ENCODE peak calls at places on chromosomes 3 and 15, in six cellular contexts. One of them, this sample, is unnamed. For H3K9me3 and H3K4me1, the result is how much of the 10 kb centered on the place peaks cover.

GRCh38 chr3:143311096-143311495 is 191.5 kb downstream of the CHST2 start:
- DNase-seq in upper lobe of right lung: no peak
- DNase-seq in fibroblast of lung: no peak
- DNase-seq in testis: no peak
- DNase-seq in stomach: no peak
- DNase-seq in RWPE2: no peak
- DNase-seq in this sample: no peak

GRCh38 chr15:52008698-52009434 is 10.2 kb upstream of the MAPK6 start:
- DNase-seq in stomach: no peak
- DNase-seq in RWPE2: no peak
- DNase-seq in testis: no peak
- DNase-seq in fibroblast of lung: no peak
- DNase-seq in upper lobe of right lung: no peak
- DNase-seq in this sample: no peak

GRCh38 chr3:42698911-42699230 is 3.7 kb downstream of the HHATL start:
- DNase-seq in RWPE2: no peak
- DNase-seq in testis: peak
- DNase-seq in stomach: peak
- DNase-seq in upper lobe of right lung: peak
- DNase-seq in fibroblast of lung: no peak
- DNase-seq in this sample: no peak

GRCh38 chr3:38601971-38602550 is 47.4 kb downstream of the SCN5A start:
- DNase-seq in testis: no peak
- DNase-seq in stomach: no peak
- DNase-seq in upper lobe of right lung: peak
- DNase-seq in fibroblast of lung: no peak
- DNase-seq in RWPE2: no peak
- DNase-seq in this sample: no peak

GRCh38 chr3:9955067-9955502 is 2.9 kb upstream of the PRRT3 start:
- DNase-seq in fibroblast of lung: peak
- DNase-seq in upper lobe of right lung: no peak
- DNase-seq in testis: no peak
- DNase-seq in stomach: peak
- DNase-seq in RWPE2: no peak
- DNase-seq in this sample: no peak

GRCh38 chr3:99373088-99373875 is 265.1 kb upstream of the COL8A1 start:
- DNase-seq in fibroblast of lung: no peak
- DNase-seq in upper lobe of right lung: no peak
- DNase-seq in testis: no peak
- DNase-seq in RWPE2: no peak
- DNase-seq in stomach: no peak
- DNase-seq in this sample: no peak

GRCh38 chr3:12175844-12176453 is 17.2 kb upstream of the TIMP4 start:
- DNase-seq in testis: peak
- DNase-seq in upper lobe of right lung: peak
- DNase-seq in stomach: peak
- DNase-seq in fibroblast of lung: peak
- DNase-seq in RWPE2: no peak
- DNase-seq in this sample: no peak

GRCh38 chr3:165181556-165181955 is 14.6 kb downstream of the SLITRK3 start:
- DNase-seq in RWPE2: no peak
- DNase-seq in fibroblast of lung: no peak
- DNase-seq in stomach: no peak
- DNase-seq in upper lobe of right lung: no peak
- DNase-seq in testis: no peak
- DNase-seq in this sample: no peak

GRCh38 chr15:99426431-99427105 is 139.2 kb upstream of the MEF2A start:
- DNase-seq in testis: no peak
- DNase-seq in fibroblast of lung: no peak
- DNase-seq in RWPE2: peak
- DNase-seq in stomach: no peak
- DNase-seq in upper lobe of right lung: peak
- DNase-seq in this sample: no peak

GRCh38 chr3:17670749-17671148 is 71.7 kb downstream of the TBC1D5 start:
- DNase-seq in fibroblast of lung: no peak
- DNase-seq in RWPE2: no peak
- DNase-seq in upper lobe of right lung: no peak
- DNase-seq in stomach: no peak
- DNase-seq in testis: no peak
- DNase-seq in this sample: no peak

GRCh38 chr3:126107203-126107939 is 23.4 kb upstream of the SLC41A3 start:
- DNase-seq in upper lobe of right lung: no peak
- DNase-seq in RWPE2: no peak
- DNase-seq in stomach: no peak
- DNase-seq in fibroblast of lung: no peak
- DNase-seq in testis: peak
- DNase-seq in this sample: no peak

GRCh38 chr3:158167737-158168469 is 58.0 kb downstream of the RSRC1 start:
- DNase-seq in upper lobe of right lung: no peak
- DNase-seq in testis: no peak
- DNase-seq in RWPE2: no peak
- DNase-seq in fibroblast of lung: peak
- DNase-seq in stomach: no peak
- DNase-seq in this sample: no peak

GRCh38 chr3:195856410-195857084 is 44.8 kb upstream of the MUC4 start:
- DNase-seq in testis: no peak
- DNase-seq in fibroblast of lung: no peak
- DNase-seq in stomach: no peak
- DNase-seq in upper lobe of right lung: no peak
- DNase-seq in RWPE2: no peak
- DNase-seq in this sample: no peak

GRCh38 chr3:71356272-71356671 is 227.3 kb downstream of the FOXP1 start:
- DNase-seq in RWPE2: no peak
- DNase-seq in testis: no peak
- DNase-seq in stomach: no peak
- DNase-seq in upper lobe of right lung: no peak
- DNase-seq in fibroblast of lung: no peak
- DNase-seq in this sample: no peak

GRCh38 chr15:56208641-56209155 is 35.0 kb downstream of the RFX7 start:
- DNase-seq in fibroblast of lung: peak
- DNase-seq in RWPE2: no peak
- DNase-seq in stomach: no peak
- DNase-seq in testis: no peak
- DNase-seq in upper lobe of right lung: no peak
- DNase-seq in this sample: no peak

DNA sequence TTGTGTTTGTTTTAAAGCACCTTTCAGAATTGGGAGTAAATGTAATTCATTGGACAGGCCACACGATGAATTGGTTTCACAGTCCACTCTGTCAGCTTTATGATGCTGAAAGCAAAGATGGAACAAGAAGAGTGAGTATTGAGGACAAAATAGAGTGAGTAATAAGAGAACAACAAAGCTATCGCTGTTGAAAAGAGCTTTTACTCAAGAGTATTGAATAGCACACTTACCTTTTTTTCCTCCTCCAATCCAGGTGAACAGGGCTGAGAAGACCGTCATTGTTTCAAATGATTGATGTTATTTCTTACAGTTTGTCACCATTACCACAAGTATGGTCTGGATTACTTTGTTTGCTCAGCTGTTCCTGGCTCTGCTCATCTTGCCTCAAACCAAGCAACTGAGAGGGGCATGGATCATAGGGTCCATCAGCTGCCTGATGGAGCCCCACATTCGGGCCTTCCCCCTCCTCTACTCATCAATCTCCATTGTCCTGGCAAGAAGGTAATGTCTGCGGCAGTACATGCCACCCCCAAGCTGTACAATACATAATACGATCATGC is 136.1 kb upstream of the CNTN4 start:
- DNase-seq in stomach: no peak
- DNase-seq in upper lobe of right lung: no peak
- DNase-seq in RWPE2: no peak
- DNase-seq in fibroblast of lung: no peak
- DNase-seq in testis: no peak
- DNase-seq in this sample: no peak
- H3K9me3 ChIP-seq in stomach: under half
- H3K9me3 ChIP-seq in upper lobe of right lung: under half
- H3K9me3 ChIP-seq in RWPE2: under half
- H3K9me3 ChIP-seq in fibroblast of lung: under half
- H3K9me3 ChIP-seq in testis: under half
- H3K9me3 ChIP-seq in this sample: under half

DNA sequence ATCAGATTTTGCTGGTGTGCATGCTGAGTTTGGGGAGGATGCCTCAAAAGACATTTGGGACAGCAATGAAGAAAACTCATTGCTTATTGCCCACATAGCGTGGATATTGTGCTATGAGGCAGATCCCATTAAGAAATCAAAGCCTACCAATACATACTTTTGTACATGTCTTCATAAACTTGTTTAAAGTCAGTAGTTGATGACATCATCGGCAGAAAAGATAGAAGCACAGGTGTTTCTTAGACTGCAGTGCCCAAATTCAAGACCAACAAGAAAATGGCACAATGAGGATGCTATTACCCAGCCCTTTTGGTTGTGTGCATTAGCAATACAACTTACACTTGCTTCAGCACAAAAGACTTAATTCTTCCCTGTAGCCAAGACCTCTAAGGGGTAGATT is 428.7 kb upstream of the RARB start:
- DNase-seq in upper lobe of right lung: no peak
- DNase-seq in RWPE2: no peak
- DNase-seq in testis: no peak
- DNase-seq in fibroblast of lung: no peak
- DNase-seq in stomach: no peak
- DNase-seq in this sample: no peak
- H3K27ac ChIP-seq in upper lobe of right lung: no peak
- H3K27ac ChIP-seq in RWPE2: no peak
- H3K27ac ChIP-seq in testis: no peak
- H3K27ac ChIP-seq in fibroblast of lung: no peak
- H3K27ac ChIP-seq in stomach: no peak
- H3K27ac ChIP-seq in this sample: no peak

DNA sequence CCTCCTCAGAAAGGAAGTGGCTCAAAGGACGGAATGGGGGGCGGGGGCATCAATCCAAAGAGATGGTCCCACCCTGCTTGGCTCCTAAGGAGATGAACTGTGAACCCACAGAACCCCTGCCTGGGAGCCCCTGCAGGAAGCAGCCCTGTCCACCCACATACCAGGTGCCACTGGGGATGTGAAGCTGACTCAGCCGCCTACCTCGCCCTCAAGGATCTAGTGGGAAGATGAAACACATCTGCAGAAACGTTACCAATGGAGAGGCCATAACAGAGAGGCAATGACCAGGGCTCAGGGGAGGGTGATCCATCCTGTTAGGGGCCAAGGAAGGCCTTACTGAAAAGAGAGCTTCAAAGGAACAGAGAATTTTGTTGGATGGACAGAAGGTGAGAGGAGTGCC is 35.1 kb downstream of the EAF1 start:
- DNase-seq in upper lobe of right lung: no peak
- DNase-seq in fibroblast of lung: no peak
- DNase-seq in testis: no peak
- DNase-seq in RWPE2: no peak
- DNase-seq in stomach: no peak
- DNase-seq in this sample: no peak
- H3K4me1 ChIP-seq in upper lobe of right lung: under half
- H3K4me1 ChIP-seq in fibroblast of lung: under half
- H3K4me1 ChIP-seq in testis: under half
- H3K4me1 ChIP-seq in RWPE2: under half
- H3K4me1 ChIP-seq in stomach: under half
- H3K4me1 ChIP-seq in this sample: under half

GRCh38 chr15:25177955-25178801 is 223.4 kb downstream of the SNRPN start:
- DNase-seq in testis: peak
- DNase-seq in upper lobe of right lung: peak
- DNase-seq in RWPE2: peak
- DNase-seq in fibroblast of lung: no peak
- DNase-seq in stomach: peak
- DNase-seq in this sample: no peak

GRCh38 chr15:25180606-25181289 is 226.0 kb downstream of the SNRPN start:
- DNase-seq in fibroblast of lung: no peak
- DNase-seq in RWPE2: peak
- DNase-seq in upper lobe of right lung: peak
- DNase-seq in stomach: peak
- DNase-seq in testis: peak
- DNase-seq in this sample: no peak

GRCh38 chr15:25178835-25179672 is 224.3 kb downstream of the SNRPN start:
- DNase-seq in fibroblast of lung: no peak
- DNase-seq in RWPE2: peak
- DNase-seq in upper lobe of right lung: peak
- DNase-seq in testis: peak
- DNase-seq in stomach: peak
- DNase-seq in this sample: no peak

GRCh38 chr15:25181290-25182097 is 226.7 kb downstream of the SNRPN start:
- DNase-seq in testis: peak
- DNase-seq in RWPE2: peak
- DNase-seq in upper lobe of right lung: peak
- DNase-seq in fibroblast of lung: no peak
- DNase-seq in stomach: peak
- DNase-seq in this sample: no peak

DNA sequence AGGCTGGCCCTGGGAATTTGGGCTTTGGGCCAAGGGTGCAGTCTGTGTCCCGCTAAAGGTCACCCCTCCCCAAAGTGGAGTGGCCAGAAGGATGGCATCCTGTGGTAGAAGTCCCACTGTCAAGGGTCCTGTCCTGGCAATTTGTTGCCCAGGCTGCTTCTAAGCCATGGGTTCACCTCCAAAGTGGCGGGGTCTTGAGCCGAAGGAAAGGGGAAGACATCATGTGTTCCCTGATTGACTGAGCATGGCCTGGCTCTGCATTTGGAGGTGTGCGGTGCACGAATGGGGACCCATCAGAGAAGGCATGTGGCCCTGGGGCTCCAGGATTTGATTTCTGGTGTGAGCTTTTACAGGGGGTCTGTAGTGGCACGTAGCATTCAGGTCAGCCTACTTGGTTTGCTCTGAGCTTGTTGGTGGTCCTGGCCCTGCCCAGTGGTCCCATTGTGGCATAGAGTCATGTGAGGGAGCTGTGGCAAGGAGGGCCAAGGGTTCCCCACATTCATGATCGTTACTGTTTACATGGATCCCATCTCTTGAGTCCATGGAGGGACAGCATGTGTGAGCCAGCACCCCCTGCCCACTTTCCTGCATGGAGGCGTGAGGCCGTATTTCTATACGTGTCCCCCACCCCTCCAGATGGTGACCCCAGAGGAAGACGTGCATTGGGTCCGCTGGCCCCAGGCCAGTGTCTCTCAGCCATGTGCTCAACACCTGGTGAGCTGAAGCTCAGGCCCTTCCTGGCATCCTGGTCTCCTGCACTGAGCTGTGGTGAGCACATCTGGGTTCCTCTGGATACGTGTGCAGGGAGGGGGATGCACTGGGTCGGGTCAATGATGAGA is 225.1 kb downstream of the SNRPN start:
- DNase-seq in RWPE2: peak
- DNase-seq in upper lobe of right lung: peak
- DNase-seq in testis: peak
- DNase-seq in stomach: peak
- DNase-seq in fibroblast of lung: no peak
- DNase-seq in this sample: no peak
- H3K9me3 ChIP-seq in RWPE2: under half
- H3K9me3 ChIP-seq in upper lobe of right lung: under half
- H3K9me3 ChIP-seq in testis: under half
- H3K9me3 ChIP-seq in stomach: half or more
- H3K9me3 ChIP-seq in fibroblast of lung: under half
- H3K9me3 ChIP-seq in this sample: under half

DNA sequence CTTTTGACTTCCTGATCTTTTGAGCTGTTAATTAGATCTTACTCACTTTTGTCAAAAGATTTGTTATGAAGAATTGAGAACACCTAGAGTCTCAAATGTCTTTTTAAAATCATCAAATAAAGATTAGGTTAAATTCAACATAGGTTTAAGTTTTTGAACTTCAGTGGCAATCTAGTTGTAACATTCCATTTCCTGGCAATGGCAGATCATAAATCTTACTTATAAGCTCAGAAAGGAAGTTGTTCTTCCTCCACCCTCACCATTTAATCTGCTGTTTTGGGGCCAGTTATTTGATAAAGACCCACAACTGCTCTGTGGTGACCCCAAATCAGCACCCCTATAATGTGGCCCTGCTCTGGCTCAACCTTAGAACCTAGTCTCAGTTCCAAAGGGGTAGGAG is 103.3 kb upstream of the RASGRP1 start:
- DNase-seq in stomach: no peak
- DNase-seq in RWPE2: no peak
- DNase-seq in upper lobe of right lung: no peak
- DNase-seq in fibroblast of lung: no peak
- DNase-seq in testis: no peak
- DNase-seq in this sample: no peak
- H3K27ac ChIP-seq in stomach: no peak
- H3K27ac ChIP-seq in RWPE2: no peak
- H3K27ac ChIP-seq in upper lobe of right lung: no peak
- H3K27ac ChIP-seq in fibroblast of lung: no peak
- H3K27ac ChIP-seq in testis: no peak
- H3K27ac ChIP-seq in this sample: no peak

This sample was measured in thoracic aorta.